ENCODE peak calls at places on chromosomes 4 and X, in seven cellular contexts. U is transverse colon, M is GM23338, P is SK-N-SH, L is sigmoid colon, X is spleen, Q is suprapubic skin. R is an unnamed sample.

GRCh38 chrX:136810493-136810892 is 29.8 kb upstream of the ARHGEF6 start:
- DNase-seq in U (no peak), M (no peak), P (no peak), L (no peak), X (no peak), Q (no peak), R (no peak)

GRCh38 chr4:67366341-67366861 is 178.9 kb downstream of the CENPC start:
- DNase-seq in U (no peak), M (no peak), P (no peak), L (no peak), X (no peak), Q (no peak), R (no peak)

GRCh38 chr4:64539234-64539849 is 130.1 kb upstream of the TECRL start:
- DNase-seq in U (peak; percentile 22), M (peak; percentile 78), P (peak; percentile 50), L (no peak), X (no peak), Q (no peak), R (no peak)

GRCh38 chr4:108203377-108203776 is 34.6 kb upstream of the LEF1 start:
- DNase-seq in U (no peak), M (no peak), P (no peak), L (no peak), X (no peak), Q (no peak), R (no peak)

GRCh38 chrX:31353095-31353494 is 281.3 kb upstream of the FTHL17 start:
- DNase-seq in U (no peak), M (no peak), P (no peak), L (no peak), X (no peak), Q (no peak), R (no peak)

GRCh38 chr4:3286335-3287175 is 6.3 kb upstream of the RGS12 start:
- DNase-seq in U (no peak), M (no peak), P (no peak), L (no peak), X (no peak), Q (no peak), R (peak; percentile 35)

GRCh38 chrX:129754266-129755024 is 15.7 kb downstream of the XPNPEP2 start:
- DNase-seq in U (no peak), M (peak; percentile 65), P (no peak), L (no peak), X (peak; percentile 72), Q (no peak), R (no peak)

GRCh38 chrX:119758682-119759332 is 419 bp downstream of the SOWAHD start:
- DNase-seq in U (peak; percentile 65), M (peak; percentile 36), P (peak; percentile 67), L (no peak), X (peak; percentile 90), Q (no peak), R (no peak)

GRCh38 chr4:36081185-36081584 is 163.1 kb downstream of the ARAP2 start:
- DNase-seq in U (no peak), M (no peak), P (no peak), L (no peak), X (no peak), Q (no peak), R (no peak)

GRCh38 chr4:130422255-130422654 is 1326.3 kb downstream of the C4orf33 start:
- DNase-seq in U (no peak), M (no peak), P (no peak), L (no peak), X (no peak), Q (no peak), R (no peak)

GRCh38 chrX:13717697-13718483 is 16.5 kb downstream of the TRAPPC2 start:
- DNase-seq in U (no peak), M (no peak), P (no peak), L (peak; percentile 73), X (no peak), Q (no peak), R (no peak)

GRCh38 chrX:103376979-103377324 is 614 bp downstream of the BEX3 start:
- DNase-seq in U (no peak), M (peak; percentile 72), P (peak; percentile 67), L (no peak), X (no peak), Q (no peak), R (no peak)

GRCh38 chr4:100588076-100588475 is 70.3 kb upstream of the EMCN start:
- DNase-seq in U (no peak), M (no peak), P (no peak), L (no peak), X (no peak), Q (no peak), R (no peak)

GRCh38 chrX:45807572-45808425 is 607.1 kb upstream of the DIPK2B start:
- DNase-seq in U (no peak), M (peak; percentile 44), P (no peak), L (no peak), X (no peak), Q (no peak), R (no peak)

GRCh38 chrX:14026121-14026520 is 3.6 kb downstream of the GEMIN8 start:
- DNase-seq in U (no peak), M (peak; percentile 3), P (no peak), L (no peak), X (no peak), Q (no peak), R (no peak)

GRCh38 chrX:115388879-115389278 is 99.4 kb downstream of the LUZP4 start:
- DNase-seq in U (no peak), M (no peak), P (no peak), L (no peak), X (no peak), Q (no peak), R (no peak)

GRCh38 chrX:46029777-46030176 is 515.4 kb downstream of the ZNF674 start:
- DNase-seq in U (no peak), M (no peak), P (no peak), L (no peak), X (no peak), Q (no peak), R (no peak)

GRCh38 chr4:123516576-123516975 is 120.0 kb downstream of the SPRY1 start:
- DNase-seq in U (no peak), M (no peak), P (no peak), L (no peak), X (no peak), Q (no peak), R (no peak)

GRCh38 chr4:40980318-40980883 is 230.6 kb downstream of the NSUN7 start:
- DNase-seq in U (no peak), M (peak; percentile 46), P (no peak), L (no peak), X (no peak), Q (no peak), R (no peak)

DNA sequence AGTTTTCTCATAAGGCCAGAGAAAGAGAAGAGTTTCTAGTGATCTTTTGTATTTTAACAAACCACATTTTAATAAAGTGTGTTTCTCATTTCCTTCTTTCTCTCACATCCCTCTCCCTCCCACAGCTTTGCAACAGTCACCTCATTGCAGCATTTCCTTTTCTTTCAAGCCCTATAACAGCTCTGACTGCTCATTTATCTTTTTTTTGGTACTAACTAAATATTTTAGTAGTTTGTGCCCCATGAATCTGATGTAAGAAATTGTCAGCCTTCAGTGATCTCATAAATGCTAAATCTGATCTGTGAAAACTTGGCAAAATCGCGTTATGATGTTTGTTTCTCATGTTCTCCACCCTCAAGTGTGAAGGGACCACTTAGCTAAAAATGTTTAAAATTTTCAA is 258.5 kb upstream of the SLIT2 start:
- DNase-seq in U (no peak), M (no peak), P (no peak), L (no peak), X (no peak), Q (no peak), R (no peak)
- TF ChIP-seq POLR2AphosphoS5 in U (no peak), M (no peak), P (no peak), L (no peak), X (no peak), Q (no peak), R (no peak)

GRCh38 chr4:87851332-87851731 is 18.6 kb downstream of the MEPE start:
- DNase-seq in U (no peak), M (no peak), P (no peak), L (no peak), X (no peak), Q (no peak), R (no peak)
- H3K4me1 ChIP-seq in U (no peaks in the 10 kb centered on the region), M (peaks cover 17% of the 10 kb centered on the region), P (no peaks in the 10 kb centered on the region), L (no peaks in the 10 kb centered on the region), X (peaks cover 38% of the 10 kb centered on the region), Q (peaks cover 7% of the 10 kb centered on the region), R (no peaks in the 10 kb centered on the region)

DNA sequence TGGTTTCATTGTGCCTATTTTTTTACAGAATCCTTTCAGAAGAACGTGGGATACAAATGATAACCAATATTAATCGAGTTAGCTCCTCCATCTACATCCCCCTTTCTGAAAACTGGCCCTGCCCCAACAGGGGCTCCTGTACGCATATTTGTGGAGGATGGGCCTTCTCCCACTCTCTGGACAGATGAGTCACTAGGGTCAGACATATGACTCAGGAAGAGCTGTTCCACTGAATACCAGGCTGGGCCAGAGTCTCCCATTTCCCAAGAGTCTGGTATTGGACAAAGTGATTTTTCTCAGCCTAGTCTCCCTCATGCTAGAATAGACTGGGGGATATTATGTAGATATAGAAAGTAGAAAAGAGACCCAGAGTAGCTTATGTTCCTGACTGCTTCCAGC is 142.4 kb downstream of the TSPAN5 start:
- DNase-seq in U (no peak), M (no peak), P (no peak), L (no peak), X (no peak), Q (no peak), R (no peak)
- H3K27ac ChIP-seq in U (no peak overlapping the region), M (no peak overlapping the region), P (peak overlapping the region; percentile 50), L (no peak overlapping the region), X (no peak overlapping the region), Q (no peak overlapping the region), R (no peak overlapping the region)

GRCh38 chrX:24396930-24397277 is 36.5 kb downstream of the SUPT20HL1 start:
- DNase-seq in U (no peak), M (no peak), P (no peak), L (no peak), X (no peak), Q (no peak), R (no peak)
- TF ChIP-seq POLR2AphosphoS5 in U (no peak), M (no peak), P (no peak), L (no peak), X (no peak), Q (no peak), R (no peak)

DNA sequence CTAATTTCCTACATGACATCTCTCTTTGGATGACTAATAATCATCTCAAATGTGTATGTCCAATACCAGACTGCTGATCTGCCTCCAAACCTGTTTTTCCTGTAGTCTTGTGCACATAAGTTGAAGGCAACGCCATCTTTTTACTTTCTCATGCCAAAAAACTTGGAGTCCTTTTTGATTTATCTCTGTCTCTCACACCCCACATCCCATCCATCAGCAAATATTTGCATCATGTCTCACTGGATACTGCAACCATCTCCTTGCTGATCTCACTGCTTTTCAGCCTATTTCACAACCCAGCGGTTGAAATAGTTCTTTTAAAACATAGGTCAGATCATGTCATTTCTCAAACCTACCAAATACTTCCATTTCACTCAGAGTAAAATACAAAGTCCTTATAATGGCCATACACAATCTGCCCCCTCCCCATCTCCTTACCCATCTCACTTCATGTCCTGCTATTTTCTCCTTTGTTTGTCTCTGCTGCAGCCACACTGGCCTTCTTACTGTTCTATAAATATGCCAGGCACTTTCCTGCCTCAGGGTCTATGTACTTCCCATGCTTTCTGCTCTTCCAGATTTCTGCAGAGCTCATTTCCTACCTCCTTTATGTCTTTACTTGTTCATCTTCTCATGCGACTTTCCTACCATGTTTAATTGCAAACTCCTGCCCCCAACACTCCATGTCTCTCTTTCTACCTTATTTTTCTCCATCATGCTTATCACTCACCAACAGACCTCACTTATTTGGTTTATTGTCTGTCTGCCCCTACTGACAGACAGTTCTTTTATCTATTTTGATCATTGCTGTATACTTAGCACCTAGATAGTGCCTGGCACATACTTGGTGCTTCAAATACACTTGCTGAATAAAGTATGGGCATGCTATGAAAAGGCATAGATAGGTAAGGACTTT is 98.8 kb downstream of the ANXA3 start:
- DNase-seq in U (no peak), M (no peak), P (no peak), L (no peak), X (no peak), Q (no peak), R (no peak)
- H3K4me1 ChIP-seq in U (peaks cover 18% of the 10 kb centered on the region), M (peaks cover 9% of the 10 kb centered on the region), P (peaks cover 15% of the 10 kb centered on the region), L (peaks cover 11% of the 10 kb centered on the region), X (peaks cover 75% of the 10 kb centered on the region), Q (peaks cover 64% of the 10 kb centered on the region), R (peaks cover 10% of the 10 kb centered on the region)